ENCODE peak calls at places on chromosomes 2 and 18, in ten cellular contexts. F, C, R, T, V, K, J, Y, W and H are unnamed samples.

GRCh38 chr2:72137498-72138010 is 10.1 kb downstream of the CYP26B1 start:
- DNase-seq in F (no peak), C (no peak), R (peak), T (peak), V (peak), K (peak), J (peak), Y (no peak), W (peak), H (peak)

GRCh38 chr2:238652053-238652770 is 195.7 kb upstream of the TWIST2 start:
- DNase-seq in F (no peak), C (no peak), R (no peak), T (no peak), V (no peak), K (no peak), J (no peak), Y (no peak), W (no peak), H (no peak)

GRCh38 chr2:207869784-207870778 is 100.4 kb upstream of the FZD5 start:
- DNase-seq in F (no peak), C (no peak), R (no peak), T (no peak), V (no peak), K (peak), J (no peak), Y (no peak), W (no peak), H (peak)

GRCh38 chr2:43423941-43424261 is 171.9 kb downstream of the THADA start:
- DNase-seq in F (no peak), C (no peak), R (no peak), T (no peak), V (no peak), K (no peak), J (no peak), Y (no peak), W (no peak), H (no peak)

GRCh38 chr2:204578928-204579598 is 33.8 kb downstream of the PARD3B start:
- DNase-seq in F (no peak), C (no peak), R (no peak), T (no peak), V (no peak), K (no peak), J (no peak), Y (no peak), W (peak), H (no peak)

GRCh38 chr18:36442717-36443116 is 145.2 kb downstream of the FHOD3 start:
- DNase-seq in F (no peak), C (no peak), R (no peak), T (no peak), V (no peak), K (no peak), J (no peak), Y (no peak), W (no peak), H (no peak)

GRCh38 chr18:10015288-10015701 is 101.5 kb downstream of the VAPA start:
- DNase-seq in F (no peak), C (no peak), R (no peak), T (no peak), V (no peak), K (peak), J (no peak), Y (no peak), W (no peak), H (no peak)

GRCh38 chr2:45636013-45636412 is 15.5 kb upstream of the PRKCE start:
- DNase-seq in F (no peak), C (no peak), R (no peak), T (no peak), V (no peak), K (no peak), J (no peak), Y (no peak), W (no peak), H (no peak)

GRCh38 chr2:74039611-74040010 is 54.9 kb downstream of the TET3 start:
- DNase-seq in F (no peak), C (no peak), R (no peak), T (no peak), V (no peak), K (no peak), J (no peak), Y (no peak), W (no peak), H (no peak)

GRCh38 chr2:227198866-227199265 is 34.4 kb downstream of the COL4A3 start:
- DNase-seq in F (no peak), C (no peak), R (no peak), T (no peak), V (no peak), K (no peak), J (no peak), Y (no peak), W (no peak), H (no peak)